ENCODE peak calls at places on chromosome 21, in four cellular contexts. W is hepatocyte, A is iris pigment epithelial cell, S is glomerular endothelial cell. Q is an unnamed sample.
A peak's percentile ranks its signal among the peaks of the same experiment; 100 is the strongest.

GRCh38 chr21:25895565-25896205 is 160.9 kb downstream of the GABPA start:
- DNase-seq in W (no peak), A (peak; percentile 41), S (no peak), Q (peak; percentile 57)

GRCh38 chr21:15400905-15401304 is 328.9 kb upstream of the USP25 start:
- DNase-seq in W (no peak), A (no peak), S (no peak), Q (no peak)

GRCh38 chr21:37565530-37566223 is 199.1 kb downstream of the DYRK1A start:
- DNase-seq in A (peak; percentile 22), S (no peak), W (peak; percentile 62), Q (no peak)

GRCh38 chr21:44051462-44051941 is 39.4 kb downstream of the TRAPPC10 start:
- DNase-seq in A (no peak), W (no peak), S (no peak), Q (no peak)

GRCh38 chr21:34509151-34509550 is 2.9 kb downstream of the KCNE1 start:
- DNase-seq in W (no peak), S (no peak), A (no peak), Q (no peak)

GRCh38 chr21:44455524-44456206 is 355 bp downstream of the LRRC3 start:
- DNase-seq in A (peak; percentile 27), S (no peak), W (peak; percentile 69), Q (peak; percentile 9)

GRCh38 chr21:41542727-41543126 is 34.8 kb upstream of the TMPRSS2 start:
- DNase-seq in A (no peak), W (no peak), S (no peak), Q (no peak)

GRCh38 chr21:38506606-38507331 is 8.5 kb upstream of the ERG start:
- DNase-seq in S (no peak), A (peak; percentile 39), W (no peak), Q (no peak)

GRCh38 chr21:21002137-21002536 is 3.9 kb downstream of the NCAM2 start:
- DNase-seq in A (no peak), W (no peak), S (no peak), Q (no peak)

GRCh38 chr21:27300770-27301169 is 333.9 kb upstream of the ADAMTS5 start:
- DNase-seq in W (no peak), S (no peak), A (peak; percentile 43), Q (no peak)

GRCh38 chr21:38343691-38344090 is 86.9 kb downstream of the KCNJ15 start:
- DNase-seq in S (no peak), A (peak; percentile 26), W (peak; percentile 39), Q (peak; percentile 71)

GRCh38 chr21:46097826-46098286 is at the start of gene COL6A2:
- DNase-seq in W (peak; percentile 90), S (no peak), A (peak; percentile 65), Q (peak; percentile 34)

GRCh38 chr21:38994014-38994413 is 188.3 kb downstream of the ETS2 start:
- DNase-seq in S (no peak), W (no peak), A (no peak), Q (no peak)

GRCh38 chr21:26835027-26835713 is 10.0 kb downstream of the ADAMTS1 start:
- DNase-seq in A (peak; percentile 80), S (no peak), W (no peak), Q (no peak)

GRCh38 chr21:16992448-16992847 is 520.4 kb upstream of the CXADR start:
- DNase-seq in A (no peak), S (no peak), W (no peak), Q (no peak)

GRCh38 chr21:45118099-45118498 is 43.7 kb downstream of the ADARB1 start:
- DNase-seq in A (no peak), S (no peak), W (no peak), Q (no peak)

GRCh38 chr21:34073749-34074282 is 438 bp downstream of the MRPS6 start:
- DNase-seq in S (no peak), A (peak; percentile 20), W (peak; percentile 74), Q (no peak)

GRCh38 chr21:37071561-37072238 is 1.2 kb downstream of the PIGP start:
- DNase-seq in A (peak; percentile 81), W (peak; percentile 74), S (no peak), Q (peak; percentile 38)

GRCh38 chr21:42286416-42286815 is 28.8 kb downstream of the TFF3 start:
- DNase-seq in A (no peak), S (no peak), W (no peak), Q (no peak)

GRCh38 chr21:38839370-38839681 is 33.6 kb downstream of the ETS2 start:
- DNase-seq in A (peak; percentile 79), S (no peak), W (no peak), Q (no peak)

Q was measured in NCI-H1105 treated with DMSO at 0.1 percent for 48 hours.